ENCODE peak calls at places on chromosomes 13 and 19, in six cellular contexts. One of them, this sample, is unnamed.

GRCh38 chr19:9857920-9858746 is 23.0 kb downstream of the PIN1 start:
- DNase-seq in IMR-90: no peak
- DNase-seq in AG09319: no peak
- DNase-seq in fibroblast of the aortic adventitia: no peak
- DNase-seq in CD4-positive, alpha-beta T cell: peak
- DNase-seq in choroid plexus epithelial cell: no peak
- DNase-seq in this sample: no peak

GRCh38 chr13:44306401-44307192 is 67.0 kb upstream of the SERP2 start:
- DNase-seq in IMR-90: peak
- DNase-seq in CD4-positive, alpha-beta T cell: no peak
- DNase-seq in fibroblast of the aortic adventitia: peak
- DNase-seq in choroid plexus epithelial cell: peak
- DNase-seq in AG09319: peak
- DNase-seq in this sample: peak

GRCh38 chr19:46372901-46373572 is 26.1 kb downstream of the PPP5C start:
- DNase-seq in AG09319: no peak
- DNase-seq in CD4-positive, alpha-beta T cell: no peak
- DNase-seq in choroid plexus epithelial cell: peak
- DNase-seq in IMR-90: no peak
- DNase-seq in fibroblast of the aortic adventitia: peak
- DNase-seq in this sample: peak

GRCh38 chr19:44988896-44989563 is 12.2 kb upstream of the RELB start:
- DNase-seq in CD4-positive, alpha-beta T cell: peak
- DNase-seq in choroid plexus epithelial cell: peak
- DNase-seq in fibroblast of the aortic adventitia: peak
- DNase-seq in AG09319: peak
- DNase-seq in IMR-90: peak
- DNase-seq in this sample: peak

GRCh38 chr13:35712907-35713685 is 236.6 kb upstream of the MAB21L1 start:
- DNase-seq in fibroblast of the aortic adventitia: peak
- DNase-seq in CD4-positive, alpha-beta T cell: no peak
- DNase-seq in AG09319: peak
- DNase-seq in IMR-90: peak
- DNase-seq in choroid plexus epithelial cell: peak
- DNase-seq in this sample: no peak

GRCh38 chr13:99709134-99709533 is 207.9 kb downstream of the TM9SF2 start:
- DNase-seq in IMR-90: no peak
- DNase-seq in fibroblast of the aortic adventitia: no peak
- DNase-seq in CD4-positive, alpha-beta T cell: no peak
- DNase-seq in choroid plexus epithelial cell: no peak
- DNase-seq in AG09319: no peak
- DNase-seq in this sample: no peak

GRCh38 chr13:97855570-97855970 is 97.9 kb upstream of the IPO5 start:
- DNase-seq in IMR-90: peak
- DNase-seq in fibroblast of the aortic adventitia: peak
- DNase-seq in AG09319: peak
- DNase-seq in choroid plexus epithelial cell: peak
- DNase-seq in CD4-positive, alpha-beta T cell: no peak
- DNase-seq in this sample: peak

GRCh38 chr13:44818016-44818415 is 171.3 kb downstream of the NUFIP1 start:
- DNase-seq in CD4-positive, alpha-beta T cell: no peak
- DNase-seq in AG09319: no peak
- DNase-seq in IMR-90: no peak
- DNase-seq in choroid plexus epithelial cell: no peak
- DNase-seq in fibroblast of the aortic adventitia: no peak
- DNase-seq in this sample: no peak

GRCh38 chr19:18746393-18747167 is 44.5 kb downstream of the COMP start:
- DNase-seq in choroid plexus epithelial cell: no peak
- DNase-seq in AG09319: no peak
- DNase-seq in IMR-90: no peak
- DNase-seq in fibroblast of the aortic adventitia: no peak
- DNase-seq in CD4-positive, alpha-beta T cell: no peak
- DNase-seq in this sample: peak

GRCh38 chr19:36838784-36839324 is 667 bp upstream of the ZNF790 start:
- DNase-seq in IMR-90: peak
- DNase-seq in CD4-positive, alpha-beta T cell: no peak
- DNase-seq in fibroblast of the aortic adventitia: no peak
- DNase-seq in AG09319: no peak
- DNase-seq in choroid plexus epithelial cell: peak
- DNase-seq in this sample: no peak

GRCh38 chr13:110346661-110347067 is 39.6 kb downstream of the COL4A2 start:
- DNase-seq in IMR-90: no peak
- DNase-seq in CD4-positive, alpha-beta T cell: no peak
- DNase-seq in fibroblast of the aortic adventitia: no peak
- DNase-seq in AG09319: no peak
- DNase-seq in choroid plexus epithelial cell: no peak
- DNase-seq in this sample: no peak

GRCh38 chr13:18948012-18948663 is 233.5 kb downstream of the TUBA3C start:
- DNase-seq in choroid plexus epithelial cell: no peak
- DNase-seq in CD4-positive, alpha-beta T cell: no peak
- DNase-seq in AG09319: no peak
- DNase-seq in IMR-90: no peak
- DNase-seq in fibroblast of the aortic adventitia: no peak
- DNase-seq in this sample: no peak

GRCh38 chr13:26370495-26370990 is 116.6 kb downstream of the CDK8 start:
- DNase-seq in fibroblast of the aortic adventitia: no peak
- DNase-seq in choroid plexus epithelial cell: no peak
- DNase-seq in CD4-positive, alpha-beta T cell: no peak
- DNase-seq in IMR-90: peak
- DNase-seq in AG09319: no peak
- DNase-seq in this sample: no peak

GRCh38 chr13:94182185-94182761 is 297.2 kb downstream of the DCT start:
- DNase-seq in fibroblast of the aortic adventitia: no peak
- DNase-seq in CD4-positive, alpha-beta T cell: no peak
- DNase-seq in choroid plexus epithelial cell: no peak
- DNase-seq in AG09319: no peak
- DNase-seq in IMR-90: no peak
- DNase-seq in this sample: no peak

GRCh38 chr13:91132786-91133185 is 214.7 kb upstream of the MIR17HG start:
- DNase-seq in CD4-positive, alpha-beta T cell: no peak
- DNase-seq in AG09319: no peak
- DNase-seq in choroid plexus epithelial cell: peak
- DNase-seq in IMR-90: no peak
- DNase-seq in fibroblast of the aortic adventitia: peak
- DNase-seq in this sample: no peak

GRCh38 chr13:20997301-20998061 is 63.9 kb downstream of the LATS2 start:
- DNase-seq in CD4-positive, alpha-beta T cell: no peak
- DNase-seq in fibroblast of the aortic adventitia: peak
- DNase-seq in IMR-90: peak
- DNase-seq in choroid plexus epithelial cell: peak
- DNase-seq in AG09319: peak
- DNase-seq in this sample: no peak

GRCh38 chr13:75418997-75419396 is 63.0 kb downstream of the TBC1D4 start:
- DNase-seq in CD4-positive, alpha-beta T cell: no peak
- DNase-seq in IMR-90: peak
- DNase-seq in AG09319: peak
- DNase-seq in choroid plexus epithelial cell: peak
- DNase-seq in fibroblast of the aortic adventitia: peak
- DNase-seq in this sample: no peak

GRCh38 chr13:50731400-50731799 is 112.1 kb downstream of the DLEU7 start:
- DNase-seq in fibroblast of the aortic adventitia: peak
- DNase-seq in AG09319: peak
- DNase-seq in choroid plexus epithelial cell: peak
- DNase-seq in IMR-90: peak
- DNase-seq in CD4-positive, alpha-beta T cell: no peak
- DNase-seq in this sample: no peak

GRCh38 chr13:42466123-42466522 is 107.8 kb upstream of the TNFSF11 start:
- DNase-seq in IMR-90: no peak
- DNase-seq in CD4-positive, alpha-beta T cell: no peak
- DNase-seq in choroid plexus epithelial cell: no peak
- DNase-seq in AG09319: no peak
- DNase-seq in fibroblast of the aortic adventitia: no peak
- DNase-seq in this sample: no peak

GRCh38 chr13:95083758-95084157 is 217.5 kb downstream of the ABCC4 start:
- DNase-seq in IMR-90: peak
- DNase-seq in CD4-positive, alpha-beta T cell: no peak
- DNase-seq in AG09319: no peak
- DNase-seq in fibroblast of the aortic adventitia: peak
- DNase-seq in choroid plexus epithelial cell: peak
- DNase-seq in this sample: no peak

GRCh38 chr13:42836930-42837329 is 55.5 kb downstream of the FAM216B start:
- DNase-seq in AG09319: peak
- DNase-seq in fibroblast of the aortic adventitia: peak
- DNase-seq in CD4-positive, alpha-beta T cell: no peak
- DNase-seq in choroid plexus epithelial cell: peak
- DNase-seq in IMR-90: peak
- DNase-seq in this sample: no peak

GRCh38 chr19:14368011-14368513 is 13.2 kb upstream of the ADGRE5 start:
- DNase-seq in fibroblast of the aortic adventitia: no peak
- DNase-seq in CD4-positive, alpha-beta T cell: no peak
- DNase-seq in IMR-90: no peak
- DNase-seq in AG09319: no peak
- DNase-seq in choroid plexus epithelial cell: no peak
- DNase-seq in this sample: no peak

GRCh38 chr13:101529419-101529818 is 76.9 kb downstream of the ITGBL1 start:
- DNase-seq in fibroblast of the aortic adventitia: peak
- DNase-seq in AG09319: no peak
- DNase-seq in IMR-90: peak
- DNase-seq in CD4-positive, alpha-beta T cell: no peak
- DNase-seq in choroid plexus epithelial cell: peak
- DNase-seq in this sample: no peak

DNA sequence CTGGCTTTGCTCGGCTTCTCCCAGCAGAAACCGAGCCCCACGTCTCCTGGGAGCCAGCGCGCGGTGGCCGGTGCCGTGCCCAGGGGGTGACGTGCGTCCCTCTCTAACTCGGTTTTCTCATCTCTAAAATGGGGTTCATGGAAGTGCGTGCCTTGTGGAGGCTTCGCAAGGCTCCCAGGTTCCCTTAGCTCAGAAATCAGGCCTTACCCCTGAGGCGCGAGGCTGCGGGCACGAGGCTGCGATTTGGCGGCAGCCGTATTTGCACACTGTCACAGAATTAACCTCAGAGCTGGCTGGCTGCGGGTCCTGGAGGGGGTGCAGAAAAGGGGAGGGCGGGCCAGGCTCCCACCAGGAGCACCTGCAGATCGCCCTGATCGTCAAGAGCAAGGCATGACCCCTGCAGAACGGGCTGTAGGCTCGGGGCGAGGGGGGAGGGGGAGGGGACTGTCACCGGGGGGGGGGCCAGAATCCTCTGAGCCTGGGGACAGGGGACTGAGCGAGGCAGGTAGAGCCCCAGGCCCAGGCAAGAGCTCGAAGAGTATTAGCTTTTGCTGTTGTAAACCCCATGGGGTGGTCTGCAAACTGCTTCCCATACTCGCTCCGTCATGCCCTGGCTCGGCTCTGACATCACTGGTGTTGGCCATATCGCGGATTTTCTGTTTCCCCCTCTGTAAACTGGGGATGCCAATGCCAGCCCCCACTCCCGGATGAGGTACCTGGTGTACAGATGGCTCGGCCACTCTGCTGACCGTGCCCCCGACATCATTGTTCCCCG is 62.2 kb downstream of the CCNE1 start:
- DNase-seq in AG09319: no peak
- DNase-seq in fibroblast of the aortic adventitia: no peak
- DNase-seq in IMR-90: no peak
- DNase-seq in CD4-positive, alpha-beta T cell: no peak
- DNase-seq in choroid plexus epithelial cell: no peak
- DNase-seq in this sample: no peak
- TF ChIP-seq CTCF in AG09319: no peak
- TF ChIP-seq CTCF in fibroblast of the aortic adventitia: peak
- TF ChIP-seq CTCF in IMR-90: no peak
- TF ChIP-seq CTCF in CD4-positive, alpha-beta T cell: peak
- TF ChIP-seq CTCF in choroid plexus epithelial cell: no peak
- TF ChIP-seq CTCF in this sample: peak

GRCh38 chr19:17420267-17420924 is 549 bp downstream of the MVB12A start:
- DNase-seq in choroid plexus epithelial cell: peak
- DNase-seq in IMR-90: no peak
- DNase-seq in CD4-positive, alpha-beta T cell: peak
- DNase-seq in fibroblast of the aortic adventitia: peak
- DNase-seq in AG09319: no peak
- DNase-seq in this sample: peak

GRCh38 chr19:17423429-17424208 is 3.8 kb downstream of the MVB12A start:
- DNase-seq in choroid plexus epithelial cell: no peak
- DNase-seq in fibroblast of the aortic adventitia: no peak
- DNase-seq in IMR-90: no peak
- DNase-seq in AG09319: no peak
- DNase-seq in CD4-positive, alpha-beta T cell: no peak
- DNase-seq in this sample: no peak

GRCh38 chr19:17429661-17430101 is 9.8 kb downstream of the MVB12A start:
- DNase-seq in choroid plexus epithelial cell: no peak
- DNase-seq in AG09319: no peak
- DNase-seq in CD4-positive, alpha-beta T cell: no peak
- DNase-seq in fibroblast of the aortic adventitia: no peak
- DNase-seq in IMR-90: no peak
- DNase-seq in this sample: no peak

GRCh38 chr19:17421942-17422341 is 2.1 kb downstream of the MVB12A start:
- DNase-seq in CD4-positive, alpha-beta T cell: no peak
- DNase-seq in AG09319: no peak
- DNase-seq in IMR-90: no peak
- DNase-seq in fibroblast of the aortic adventitia: no peak
- DNase-seq in choroid plexus epithelial cell: no peak
- DNase-seq in this sample: no peak

GRCh38 chr19:17424743-17425365 is 5.0 kb downstream of the MVB12A start:
- DNase-seq in AG09319: no peak
- DNase-seq in fibroblast of the aortic adventitia: peak
- DNase-seq in CD4-positive, alpha-beta T cell: no peak
- DNase-seq in choroid plexus epithelial cell: peak
- DNase-seq in IMR-90: peak
- DNase-seq in this sample: peak
- TF ChIP-seq CTCF in AG09319: peak
- TF ChIP-seq CTCF in fibroblast of the aortic adventitia: peak
- TF ChIP-seq CTCF in CD4-positive, alpha-beta T cell: no peak
- TF ChIP-seq CTCF in choroid plexus epithelial cell: peak
- TF ChIP-seq CTCF in IMR-90: peak
- TF ChIP-seq CTCF in this sample: no peak

GRCh38 chr13:29993196-29993595 is 142.8 kb upstream of the UBL3 start:
- DNase-seq in fibroblast of the aortic adventitia: no peak
- DNase-seq in CD4-positive, alpha-beta T cell: no peak
- DNase-seq in IMR-90: no peak
- DNase-seq in choroid plexus epithelial cell: no peak
- DNase-seq in AG09319: no peak
- DNase-seq in this sample: no peak
- TF ChIP-seq CTCF in fibroblast of the aortic adventitia: no peak
- TF ChIP-seq CTCF in CD4-positive, alpha-beta T cell: no peak
- TF ChIP-seq CTCF in IMR-90: peak
- TF ChIP-seq CTCF in choroid plexus epithelial cell: no peak
- TF ChIP-seq CTCF in AG09319: no peak
- TF ChIP-seq CTCF in this sample: no peak

DNA sequence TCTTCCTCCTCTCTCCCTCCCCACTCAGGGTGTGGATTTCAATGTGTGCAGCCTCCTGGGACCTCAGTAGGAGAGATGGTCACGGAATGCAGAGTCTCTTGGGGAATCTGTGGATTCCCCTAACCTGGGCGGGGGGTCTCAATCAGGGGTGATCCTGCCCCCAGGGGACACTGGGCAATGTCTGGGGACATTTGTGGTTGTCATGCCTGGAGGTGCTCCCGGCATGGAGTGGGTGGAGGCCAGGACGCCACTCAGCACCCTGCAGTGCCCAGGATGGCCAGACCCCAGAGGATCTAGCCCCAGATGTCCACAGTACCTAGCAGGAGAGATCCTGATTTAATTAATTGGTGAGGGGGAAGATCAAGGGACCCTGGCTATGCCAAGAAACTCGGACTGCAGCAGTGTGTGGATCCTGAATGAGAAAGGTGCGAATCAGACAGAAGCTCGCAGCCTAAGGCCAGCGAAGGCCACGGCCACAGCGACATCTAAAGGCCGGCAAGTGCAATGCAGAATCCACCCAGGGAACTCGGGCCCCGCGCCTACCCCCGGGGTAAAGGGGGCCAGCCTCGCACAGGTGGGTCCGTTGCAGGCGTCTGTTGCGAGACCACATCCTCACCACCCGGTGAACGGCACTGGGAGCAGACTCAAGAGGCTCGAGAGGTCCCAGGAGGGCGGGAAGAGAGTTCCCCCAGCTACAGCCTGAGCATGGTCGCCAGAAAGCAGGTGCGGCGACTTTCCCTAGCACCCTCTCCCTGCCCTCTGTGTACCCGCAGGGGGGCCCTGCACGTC is 88.8 kb downstream of the GNG7 start:
- DNase-seq in CD4-positive, alpha-beta T cell: peak
- DNase-seq in fibroblast of the aortic adventitia: peak
- DNase-seq in AG09319: no peak
- DNase-seq in IMR-90: peak
- DNase-seq in choroid plexus epithelial cell: peak
- DNase-seq in this sample: peak
- TF ChIP-seq CTCF in CD4-positive, alpha-beta T cell: peak
- TF ChIP-seq CTCF in fibroblast of the aortic adventitia: peak
- TF ChIP-seq CTCF in AG09319: peak
- TF ChIP-seq CTCF in IMR-90: peak
- TF ChIP-seq CTCF in choroid plexus epithelial cell: peak
- TF ChIP-seq CTCF in this sample: peak

This sample was measured in endothelial cell.